ENCODE peak calls at places on chromosomes 16 and 17, in five cellular contexts. V is GM12878; L is prostate gland; K is CD8-positive, alpha-beta T cell; J is dorsolateral prefrontal cortex. Q is an unnamed sample.

GRCh38 chr16:2458887-2459646 is 842 bp upstream of the TEDC2 start:
- DNase-seq in V (no peak), L (no peak), K (no peak), J (no peak), Q (no peak)

GRCh38 chr17:37742114-37742761 is 2.6 kb downstream of the HNF1B start:
- DNase-seq in V (no peak), L (peak), K (no peak), J (no peak), Q (peak)

GRCh38 chr16:31874354-31875111 is 926 bp downstream of the ZNF267 start:
- DNase-seq in V (peak), L (no peak), K (no peak), J (no peak), Q (peak)

GRCh38 chr17:37255434-37255833 is 120.4 kb upstream of the C17orf78 start:
- DNase-seq in V (no peak), L (no peak), K (no peak), J (no peak), Q (no peak)

GRCh38 chr17:16106161-16106891 is 106.7 kb downstream of the TTC19 start:
- DNase-seq in V (no peak), L (no peak), K (no peak), J (no peak), Q (no peak)

GRCh38 chr17:79991924-79992656 is 43.6 kb downstream of the TBC1D16 start:
- DNase-seq in V (no peak), L (peak), K (no peak), J (no peak), Q (no peak)

GRCh38 chr16:7436306-7436705 is 103.7 kb downstream of the RBFOX1 start:
- DNase-seq in V (no peak), L (no peak), K (no peak), J (no peak), Q (no peak)

GRCh38 chr16:85369741-85370528 is 243.2 kb upstream of the GSE1 start:
- DNase-seq in V (no peak), L (peak), K (peak), J (no peak), Q (peak)

GRCh38 chr17:2796164-2797140 is at the start of gene RAP1GAP2:
- DNase-seq in V (no peak), L (no peak), K (peak), J (no peak), Q (no peak)

GRCh38 chr16:1674751-1675664 is 3.1 kb upstream of the JPT2 start:
- DNase-seq in V (no peak), L (no peak), K (no peak), J (no peak), Q (no peak)

GRCh38 chr17:78875331-78875730 is 27.7 kb downstream of the CEP295NL start:
- DNase-seq in V (no peak), L (no peak), K (no peak), J (no peak), Q (no peak)

GRCh38 chr16:49720225-49720624 is 135.7 kb downstream of the ZNF423 start:
- DNase-seq in V (no peak), L (no peak), K (no peak), J (no peak), Q (no peak)

GRCh38 chr17:55524440-55525220 is 13.4 kb upstream of the SMIM36 start:
- DNase-seq in V (no peak), L (no peak), K (no peak), J (no peak), Q (no peak)

GRCh38 chr17:72465191-72466024 is 344.6 kb downstream of the SOX9 start:
- DNase-seq in V (peak), L (no peak), K (no peak), J (no peak), Q (peak)

GRCh38 chr17:45824901-45825492 is 19.7 kb upstream of the SPPL2C start:
- DNase-seq in V (no peak), L (no peak), K (no peak), J (no peak), Q (no peak)

GRCh38 chr17:61486135-61487120 is 34.2 kb downstream of the TBX4 start:
- DNase-seq in V (no peak), L (no peak), K (no peak), J (no peak), Q (no peak)

GRCh38 chr16:894136-894535 is 76.6 kb downstream of the LMF1 start:
- DNase-seq in V (no peak), L (no peak), K (no peak), J (no peak), Q (no peak)

GRCh38 chr16:53055603-53056527 is 1.1 kb downstream of the CHD9 start:
- DNase-seq in V (no peak), L (peak), K (no peak), J (no peak), Q (no peak)

GRCh38 chr16:80669673-80670072 is 128.9 kb downstream of the DYNLRB2 start:
- DNase-seq in V (no peak), L (no peak), K (no peak), J (no peak), Q (no peak)

GRCh38 chr16:53744449-53744848 is 40.5 kb downstream of the FTO start:
- DNase-seq in V (no peak), L (no peak), K (peak), J (no peak), Q (no peak)

GRCh38 chr17:949623-950338 is 29.8 kb downstream of the NXN start:
- DNase-seq in V (no peak), L (no peak), K (no peak), J (no peak), Q (no peak)

GRCh38 chr16:64705443-64705842 is 416.4 kb downstream of the CDH11 start:
- DNase-seq in V (no peak), L (no peak), K (no peak), J (no peak), Q (no peak)

GRCh38 chr17:3660311-3660891 is 8.0 kb downstream of the TAX1BP3 start:
- DNase-seq in V (no peak), L (peak), K (no peak), J (no peak), Q (no peak)

GRCh38 chr16:86966781-86967180 is 350.4 kb downstream of the C16orf95 start:
- DNase-seq in V (no peak), L (no peak), K (no peak), J (no peak), Q (no peak)

GRCh38 chr16:28062261-28063046 is 1.1 kb downstream of the GSG1L start:
- DNase-seq in V (no peak), L (no peak), K (no peak), J (no peak), Q (no peak)

GRCh38 chr16:28064706-28065249 is 1.3 kb upstream of the GSG1L start:
- DNase-seq in V (no peak), L (no peak), K (no peak), J (no peak), Q (no peak)

GRCh38 chr16:28063047-28063521 is 430 bp downstream of the GSG1L start:
- DNase-seq in V (no peak), L (no peak), K (no peak), J (no peak), Q (no peak)

GRCh38 chr16:28063611-28064061 is at the start of gene GSG1L:
- DNase-seq in V (no peak), L (no peak), K (no peak), J (no peak), Q (no peak)

GRCh38 chr16:28064150-28064549 is 636 bp upstream of the GSG1L start:
- DNase-seq in V (no peak), L (no peak), K (no peak), J (no peak), Q (no peak)
- H3K4me3 ChIP-seq in V (no peak), L (no peak), K (no peak), J (peak), Q (no peak)

GRCh38 chr17:28545141-28545503 is 7.3 kb downstream of the UNC119 start:
- DNase-seq in V (no peak), L (no peak), K (no peak), J (no peak), Q (no peak)
- TF ChIP-seq CTCF in V (no peak), L (no peak), K (no peak), J (no peak), Q (no peak)

GRCh38 chr17:44005865-44006580 is 1.6 kb downstream of the NAGS start:
- DNase-seq in V (no peak), L (no peak), K (no peak), J (no peak), Q (peak)

GRCh38 chr17:44010966-44011647 is 3.7 kb downstream of the TMEM101 start:
- DNase-seq in V (no peak), L (no peak), K (no peak), J (no peak), Q (no peak)

GRCh38 chr17:44006581-44007345 is 2.3 kb downstream of the NAGS start:
- DNase-seq in V (peak), L (peak), K (peak), J (no peak), Q (peak)

GRCh38 chr17:44007346-44008204 is 3.2 kb downstream of the NAGS start:
- DNase-seq in V (no peak), L (no peak), K (no peak), J (no peak), Q (no peak)

DNA sequence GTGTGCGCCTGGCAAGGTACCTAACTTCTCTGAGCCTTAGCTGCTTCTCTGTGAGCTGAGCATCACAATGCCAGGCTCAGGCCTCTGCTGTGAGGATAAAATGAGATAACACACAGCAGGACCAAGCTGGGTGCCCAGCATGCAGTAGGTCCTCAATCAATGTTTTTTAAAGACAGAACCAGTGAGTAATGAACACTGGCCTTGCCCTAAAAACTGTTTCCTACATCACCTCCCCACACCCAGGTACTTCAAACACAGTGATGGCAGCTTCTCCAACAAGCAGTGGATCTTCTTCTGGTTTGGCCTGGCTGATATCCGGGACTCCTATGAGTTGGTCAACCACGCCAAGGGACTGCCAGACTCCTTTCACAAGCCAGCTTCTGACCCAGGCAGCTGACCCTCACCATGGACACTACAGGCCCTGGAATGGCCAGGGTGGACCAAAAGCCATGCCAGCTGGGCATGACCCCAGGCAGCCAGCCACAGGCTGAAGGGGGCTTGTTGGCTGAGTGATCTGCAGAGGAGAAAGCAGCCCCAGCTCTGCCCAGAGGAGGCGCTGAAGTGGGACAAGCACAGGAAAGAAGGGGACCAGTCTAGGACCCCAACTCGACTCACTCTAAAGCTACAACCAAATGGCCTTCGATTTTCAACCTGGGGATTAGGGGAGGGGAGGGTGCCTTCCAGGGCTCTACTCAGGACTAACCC is 3.9 kb downstream of the NAGS start:
- DNase-seq in V (no peak), L (no peak), K (no peak), J (no peak), Q (no peak)
- H3K4me3 ChIP-seq in V (no peak), L (no peak), K (peak), J (no peak), Q (no peak)

GRCh38 chr17:47713980-47714689 is 18.9 kb upstream of the TBX21 start:
- DNase-seq in V (no peak), L (no peak), K (no peak), J (no peak), Q (no peak)
- TF ChIP-seq CTCF in V (peak), L (no peak), K (no peak), J (no peak), Q (no peak)

GRCh38 chr17:41812176-41813038 is at the start of gene FKBP10:
- DNase-seq in V (no peak), L (peak), K (peak), J (peak), Q (peak)

GRCh38 chr17:41813039-41813680 is 356 bp downstream of the FKBP10 start:
- DNase-seq in V (no peak), L (no peak), K (no peak), J (no peak), Q (no peak)

GRCh38 chr17:41811549-41812175 is at the start of gene P3H4:
- DNase-seq in V (no peak), L (peak), K (peak), J (peak), Q (peak)

GRCh38 chr17:41813699-41814124 is 908 bp downstream of the FKBP10 start:
- DNase-seq in V (no peak), L (no peak), K (no peak), J (no peak), Q (no peak)

DNA sequence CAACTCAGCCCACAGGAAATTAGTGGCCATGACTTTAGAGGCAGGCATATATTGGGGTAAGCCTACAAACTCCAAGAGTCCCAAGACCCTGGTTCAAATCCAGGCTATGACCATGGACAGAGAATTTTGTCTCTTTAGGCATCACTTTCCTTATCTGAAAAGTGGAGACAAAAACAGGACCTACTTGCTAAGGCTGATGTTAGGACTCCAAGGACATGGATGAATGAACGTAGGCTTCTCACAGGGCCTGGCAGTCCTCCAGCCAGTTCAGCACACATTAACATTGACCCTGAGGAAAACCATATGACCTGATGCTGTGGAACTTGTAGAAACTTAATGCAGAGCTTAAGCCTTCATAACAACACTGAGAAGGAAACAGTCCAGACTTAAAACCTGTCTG is 1.4 kb downstream of the FKBP10 start:
- DNase-seq in V (no peak), L (no peak), K (no peak), J (no peak), Q (no peak)
- H3K4me3 ChIP-seq in V (no peak), L (no peak), K (no peak), J (no peak), Q (no peak)

GRCh38 chr16:24568392-24568791 is 29.0 kb downstream of the RBBP6 start:
- DNase-seq in V (no peak), L (no peak), K (no peak), J (no peak), Q (no peak)
- TF ChIP-seq CTCF in V (no peak), L (no peak), K (no peak), J (peak), Q (no peak)

GRCh38 chr16:4787627-4788482 is at the start of gene SEPTIN12:
- DNase-seq in V (no peak), L (no peak), K (no peak), J (no peak), Q (no peak)
- H3K4me3 ChIP-seq in V (no peak), L (no peak), K (no peak), J (no peak), Q (no peak)

DNA sequence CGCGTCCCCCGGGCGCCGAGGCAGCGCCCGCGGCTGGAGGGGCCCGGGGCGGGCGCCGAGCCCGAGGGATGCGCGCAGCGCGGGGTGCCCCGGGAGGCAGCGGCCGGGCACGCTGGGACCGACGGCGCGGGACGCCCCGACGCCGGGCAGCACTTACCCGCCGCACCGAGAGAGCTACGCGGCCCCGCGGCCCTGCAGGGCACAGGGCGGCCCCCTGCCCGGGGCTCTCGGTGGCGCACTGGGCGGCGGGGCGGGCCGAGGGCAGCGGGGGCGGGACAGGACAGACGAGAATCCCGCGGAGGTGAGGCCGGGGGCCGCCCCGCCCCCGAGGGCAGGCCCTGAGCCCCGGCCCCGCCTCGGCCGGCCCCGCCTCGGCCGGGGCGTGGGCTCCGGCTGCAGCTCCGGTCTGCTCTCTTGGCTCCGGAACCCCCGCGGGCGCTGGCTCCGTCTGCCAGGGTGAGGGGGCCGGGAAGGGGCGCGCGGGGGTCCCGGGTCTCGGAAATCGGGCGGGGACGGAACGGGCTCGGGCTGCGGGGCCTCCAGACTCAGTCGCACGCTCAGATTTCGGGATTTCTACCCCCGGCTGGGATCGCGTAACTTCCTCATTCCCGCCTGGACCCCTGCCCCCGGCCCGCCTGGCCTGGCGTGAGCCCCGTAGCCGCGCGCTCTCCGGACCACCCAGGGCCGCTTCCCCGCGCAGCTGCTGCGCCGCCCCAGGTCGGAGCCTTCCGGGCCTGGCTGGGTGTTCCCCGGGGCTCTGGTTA is at the start of gene PLD2:
- DNase-seq in V (no peak), L (peak), K (peak), J (peak), Q (peak)
- TF ChIP-seq CTCF in V (no peak), L (no peak), K (no peak), J (no peak), Q (no peak)

DNA sequence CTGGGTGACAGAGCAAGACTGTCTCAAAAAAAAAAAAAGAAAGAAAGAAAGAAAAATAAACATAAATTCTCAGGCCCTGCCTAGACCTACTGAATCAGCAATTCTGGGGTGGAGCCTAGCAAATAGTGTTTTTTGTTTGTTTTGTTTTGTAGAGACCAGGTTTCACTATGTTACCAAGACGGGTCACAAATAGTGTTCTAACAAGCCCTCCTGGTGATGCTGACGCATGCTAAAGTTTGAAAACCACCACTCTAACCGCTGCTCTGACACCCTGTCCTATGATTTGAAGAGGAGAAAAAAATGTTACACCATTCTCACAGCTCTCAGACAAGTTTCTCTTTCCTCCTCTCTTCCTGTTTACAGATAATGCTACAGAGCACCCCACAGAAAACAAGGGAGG is 1.5 kb downstream of the MRPL10 start:
- DNase-seq in V (no peak), L (no peak), K (no peak), J (no peak), Q (no peak)
- H3K4me3 ChIP-seq in V (peak), L (no peak), K (no peak), J (no peak), Q (no peak)